ENCODE peak calls at places on chromosomes 3 and 15, in six cellular contexts. Q, X, M, B, C and L are unnamed samples.

GRCh38 chr3:130508970-130509369 is 8.0 kb upstream of the COL6A6 start:
- DNase-seq in Q (no peak), X (no peak), M (peak; percentile 63), B (no peak), C (no peak), L (no peak)

GRCh38 chr3:184688251-184688851 is 23.5 kb downstream of the MAGEF1 start:
- DNase-seq in Q (no peak), X (peak; percentile 51), M (no peak), B (no peak), C (no peak), L (no peak)

GRCh38 chr3:126982125-126982521 is 792 bp upstream of the PLXNA1 start:
- DNase-seq in Q (peak; percentile 78), X (peak; percentile 27), M (no peak), B (peak; percentile 44), C (peak; percentile 74), L (no peak)

GRCh38 chr15:68485721-68486360 is 53.9 kb upstream of the ITGA11 start:
- DNase-seq in Q (no peak), X (no peak), M (no peak), B (no peak), C (no peak), L (no peak)

GRCh38 chr15:71934446-71934845 is 124.1 kb downstream of the NR2E3 start:
- DNase-seq in Q (no peak), X (no peak), M (no peak), B (no peak), C (no peak), L (no peak)

GRCh38 chr15:66234798-66235197 is 18.8 kb downstream of the MEGF11 start:
- DNase-seq in Q (no peak), X (no peak), M (no peak), B (no peak), C (no peak), L (no peak)

GRCh38 chr3:188631291-188632010 is 477.5 kb downstream of the LPP start:
- DNase-seq in Q (no peak), X (no peak), M (no peak), B (no peak), C (no peak), L (peak; percentile 15)

GRCh38 chr3:62833538-62833937 is 41.7 kb downstream of the CADPS start:
- DNase-seq in Q (no peak), X (no peak), M (no peak), B (no peak), C (no peak), L (peak; percentile 9)

GRCh38 chr3:94098487-94098886 is 35.6 kb downstream of the NSUN3 start:
- DNase-seq in Q (no peak), X (no peak), M (no peak), B (no peak), C (no peak), L (peak; percentile 40)

GRCh38 chr3:161026612-161027217 is 78.4 kb downstream of the B3GALNT1 start:
- DNase-seq in Q (no peak), X (no peak), M (no peak), B (no peak), C (no peak), L (no peak)

GRCh38 chr3:42719002-42719401 is 16.4 kb upstream of the HHATL start:
- DNase-seq in Q (peak; percentile 5), X (no peak), M (peak; percentile 47), B (no peak), C (no peak), L (no peak)

GRCh38 chr3:196210673-196211556 is at the start of gene ZDHHC19:
- DNase-seq in Q (peak; percentile 40), X (no peak), M (no peak), B (no peak), C (no peak), L (no peak)

GRCh38 chr3:100782906-100783305 is 73.6 kb downstream of the TFG start:
- DNase-seq in Q (no peak), X (no peak), M (no peak), B (no peak), C (no peak), L (no peak)

GRCh38 chr3:52843116-52843865 is 8.5 kb upstream of the MUSTN1 start:
- DNase-seq in Q (no peak), X (no peak), M (no peak), B (no peak), C (no peak), L (no peak)

GRCh38 chr3:14144423-14145075 is 19.7 kb downstream of the TMEM43 start:
- DNase-seq in Q (peak; percentile 66), X (peak; percentile 89), M (peak; percentile 89), B (peak; percentile 81), C (peak; percentile 84), L (peak; percentile 93)

GRCh38 chr3:18045296-18045880 is 303.0 kb upstream of the TBC1D5 start:
- DNase-seq in Q (no peak), X (no peak), M (no peak), B (no peak), C (no peak), L (no peak)

GRCh38 chr3:50516048-50516871 is 12.8 kb upstream of the CACNA2D2 start:
- DNase-seq in Q (peak; percentile 93), X (peak; percentile 15), M (no peak), B (peak; percentile 55), C (no peak), L (peak; percentile 18)

GRCh38 chr3:188752850-188753249 is 418.9 kb upstream of the TPRG1 start:
- DNase-seq in Q (no peak), X (no peak), M (no peak), B (no peak), C (no peak), L (no peak)

GRCh38 chr3:46894256-46894655 is 16.7 kb downstream of the PTH1R start:
- DNase-seq in Q (no peak), X (no peak), M (no peak), B (no peak), C (no peak), L (no peak)

GRCh38 chr3:129058441-129059194 is 2.0 kb upstream of the GP9 start:
- DNase-seq in Q (no peak), X (peak; percentile 37), M (no peak), B (no peak), C (peak; percentile 38), L (no peak)

GRCh38 chr15:83396071-83396470 is 51.1 kb upstream of the SH3GL3 start:
- DNase-seq in Q (peak; percentile 72), X (no peak), M (no peak), B (no peak), C (no peak), L (no peak)

GRCh38 chr3:72082776-72083477 is 298.0 kb upstream of the PROK2 start:
- DNase-seq in Q (no peak), X (no peak), M (no peak), B (no peak), C (no peak), L (no peak)

GRCh38 chr3:72080101-72080500 is 295.2 kb upstream of the PROK2 start:
- DNase-seq in Q (no peak), X (no peak), M (no peak), B (no peak), C (no peak), L (no peak)

GRCh38 chr3:72082121-72082715 is 297.3 kb upstream of the PROK2 start:
- DNase-seq in Q (no peak), X (no peak), M (peak; percentile 64), B (peak; percentile 35), C (no peak), L (no peak)

GRCh38 chr3:72080800-72081199 is 295.9 kb upstream of the PROK2 start:
- DNase-seq in Q (no peak), X (no peak), M (no peak), B (no peak), C (no peak), L (no peak)

DNA sequence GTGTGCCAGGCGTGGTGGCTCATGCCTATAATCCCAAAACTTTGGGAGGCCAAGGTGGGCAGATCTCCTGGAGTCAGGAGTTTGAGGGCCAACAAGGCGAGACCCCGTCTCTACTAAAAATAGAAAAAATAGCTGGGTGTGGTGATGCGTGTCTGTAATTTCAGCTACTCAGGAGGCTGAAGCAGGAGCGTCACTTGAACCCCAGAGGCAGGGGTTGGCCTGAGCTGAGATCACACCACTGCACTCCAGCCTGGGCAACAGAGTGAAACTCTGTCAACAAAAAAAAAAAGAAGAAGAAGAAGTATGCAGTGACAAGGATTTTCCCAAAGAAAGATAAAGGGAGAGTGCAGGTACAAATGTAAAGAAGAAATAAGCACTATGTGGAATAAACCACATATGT is 296.5 kb upstream of the PROK2 start:
- DNase-seq in Q (no peak), X (no peak), M (no peak), B (no peak), C (no peak), L (no peak)
- H3K4me1 ChIP-seq in Q (peaks cover 5% of the 10 kb centered on the region), X (no peaks in the 10 kb centered on the region), M (no peaks in the 10 kb centered on the region), B (no peaks in the 10 kb centered on the region), C (no peaks in the 10 kb centered on the region), L (no peaks in the 10 kb centered on the region)

GRCh38 chr3:172135766-172136729 is 96.7 kb downstream of the FNDC3B start:
- DNase-seq in Q (peak; percentile 63), X (no peak), M (no peak), B (no peak), C (no peak), L (no peak)

GRCh38 chr3:172133830-172134229 is 94.5 kb downstream of the FNDC3B start:
- DNase-seq in Q (no peak), X (no peak), M (no peak), B (no peak), C (no peak), L (no peak)

GRCh38 chr3:172134352-172134751 is 95.0 kb downstream of the FNDC3B start:
- DNase-seq in Q (no peak), X (no peak), M (no peak), B (no peak), C (no peak), L (no peak)

GRCh38 chr3:172137287-172138030 is 98.1 kb downstream of the FNDC3B start:
- DNase-seq in Q (no peak), X (peak; percentile 29), M (no peak), B (no peak), C (no peak), L (no peak)

DNA sequence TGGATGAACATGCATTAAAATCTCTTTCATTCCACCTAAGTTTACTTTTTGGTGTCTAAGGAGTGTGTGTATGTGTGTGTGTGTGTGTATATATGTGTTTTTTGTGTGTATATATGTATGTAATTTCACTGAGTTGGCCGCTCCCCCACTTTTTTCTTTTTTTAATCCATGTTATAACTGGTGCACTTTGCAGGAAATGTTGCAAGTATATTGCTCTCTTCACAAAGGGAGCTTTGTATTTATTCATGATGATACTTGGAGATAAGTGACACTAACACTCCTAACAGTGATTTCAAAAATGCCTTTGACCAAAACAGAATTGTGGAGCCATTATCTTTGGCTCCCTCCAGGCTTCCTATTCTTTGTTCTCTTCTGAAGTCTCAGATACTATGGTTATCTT is 95.8 kb downstream of the FNDC3B start:
- DNase-seq in Q (no peak), X (no peak), M (no peak), B (no peak), C (no peak), L (peak; percentile 78)
- H3K27ac ChIP-seq in Q (no peak overlapping the region), X (no peak overlapping the region), M (peak overlapping the region; percentile 67), B (peak overlapping the region; percentile 61), C (no peak overlapping the region), L (peak overlapping the region; percentile 65)

DNA sequence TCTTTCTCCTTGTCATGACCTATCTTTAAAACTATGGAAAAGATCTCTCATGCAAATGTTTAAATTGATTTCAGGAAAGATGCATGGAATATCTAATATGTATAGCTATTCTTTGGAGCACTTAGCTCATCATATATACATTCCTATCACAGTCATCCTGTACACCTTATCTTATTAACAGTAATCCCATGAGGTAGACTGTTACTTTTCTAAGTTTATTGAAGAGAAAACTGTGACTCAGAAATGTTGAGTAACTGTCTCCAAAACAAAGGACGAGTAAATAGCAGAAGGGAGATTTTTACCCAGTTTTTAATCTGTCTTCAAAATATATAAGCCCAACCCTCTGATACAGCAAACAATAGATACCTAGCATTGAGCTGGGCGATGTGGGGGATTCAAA is 308.3 kb downstream of the GAP43 start:
- DNase-seq in Q (no peak), X (no peak), M (no peak), B (no peak), C (no peak), L (no peak)
- H3K4me1 ChIP-seq in Q (no peaks in the 10 kb centered on the region), X (no peaks in the 10 kb centered on the region), M (no peaks in the 10 kb centered on the region), B (no peaks in the 10 kb centered on the region), C (no peaks in the 10 kb centered on the region), L (peaks cover 47% of the 10 kb centered on the region)

GRCh38 chr15:63407612-63408011 is 26.0 kb upstream of the CA12 start:
- DNase-seq in Q (no peak), X (no peak), M (peak; percentile 36), B (no peak), C (no peak), L (peak; percentile 89)
- H3K27ac ChIP-seq in Q (no peak overlapping the region), X (no peak overlapping the region), M (no peak overlapping the region), B (no peak overlapping the region), C (no peak overlapping the region), L (peak overlapping the region; percentile 71)